ENCODE peak calls at places on chromosomes 1 and 21, in seven cellular contexts. One of them, this sample, is unnamed.

GRCh38 chr1:4086921-4087320 is 186.8 kb upstream of the C1orf174 start:
- DNase-seq in cardiac muscle cell: no peak
- DNase-seq in HEK293T: no peak
- DNase-seq in hypothalamus: no peak
- DNase-seq in kidney tubule cell: no peak
- DNase-seq in KG1: no peak
- DNase-seq in ELR: no peak
- DNase-seq in this sample: no peak

GRCh38 chr1:204103121-204103741 is 30.3 kb downstream of the SOX13 start:
- DNase-seq in HEK293T: no peak
- DNase-seq in cardiac muscle cell: peak; percentile 52
- DNase-seq in KG1: no peak
- DNase-seq in kidney tubule cell: no peak
- DNase-seq in ELR: peak; percentile 58
- DNase-seq in hypothalamus: no peak
- DNase-seq in this sample: no peak

GRCh38 chr1:48552420-48552819 is 80.4 kb upstream of the SPATA6 start:
- DNase-seq in kidney tubule cell: peak; percentile 25
- DNase-seq in hypothalamus: no peak
- DNase-seq in cardiac muscle cell: peak; percentile 6
- DNase-seq in KG1: no peak
- DNase-seq in ELR: no peak
- DNase-seq in HEK293T: peak; percentile 11
- DNase-seq in this sample: peak; percentile 19

GRCh38 chr1:223556414-223557124 is 108.9 kb downstream of the CAPN8 start:
- DNase-seq in hypothalamus: no peak
- DNase-seq in kidney tubule cell: peak; percentile 48
- DNase-seq in cardiac muscle cell: peak; percentile 32
- DNase-seq in HEK293T: peak; percentile 81
- DNase-seq in KG1: no peak
- DNase-seq in ELR: peak; percentile 47
- DNase-seq in this sample: peak; percentile 55

GRCh38 chr1:30283199-30283962 is 440.0 kb downstream of the MATN1 start:
- DNase-seq in HEK293T: no peak
- DNase-seq in cardiac muscle cell: peak; percentile 2
- DNase-seq in KG1: no peak
- DNase-seq in ELR: no peak
- DNase-seq in kidney tubule cell: no peak
- DNase-seq in hypothalamus: no peak
- DNase-seq in this sample: no peak

GRCh38 chr1:9835758-9836631 is 12.2 kb upstream of the CLSTN1 start:
- DNase-seq in HEK293T: no peak
- DNase-seq in hypothalamus: peak; percentile 46
- DNase-seq in ELR: peak; percentile 17
- DNase-seq in kidney tubule cell: peak; percentile 72
- DNase-seq in KG1: no peak
- DNase-seq in cardiac muscle cell: peak; percentile 58
- DNase-seq in this sample: peak; percentile 57

GRCh38 chr1:169694304-169694703 is 17.1 kb downstream of the SELL start:
- DNase-seq in ELR: no peak
- DNase-seq in HEK293T: no peak
- DNase-seq in cardiac muscle cell: no peak
- DNase-seq in KG1: peak; percentile 61
- DNase-seq in hypothalamus: no peak
- DNase-seq in kidney tubule cell: no peak
- DNase-seq in this sample: no peak

GRCh38 chr1:34479731-34480130 is 275.1 kb upstream of the GJB5 start:
- DNase-seq in KG1: no peak
- DNase-seq in hypothalamus: no peak
- DNase-seq in kidney tubule cell: no peak
- DNase-seq in cardiac muscle cell: no peak
- DNase-seq in ELR: no peak
- DNase-seq in HEK293T: no peak
- DNase-seq in this sample: no peak

GRCh38 chr21:45570826-45571601 is 28.8 kb upstream of the SLC19A1 start:
- DNase-seq in KG1: no peak
- DNase-seq in HEK293T: no peak
- DNase-seq in ELR: peak; percentile 68
- DNase-seq in hypothalamus: no peak
- DNase-seq in cardiac muscle cell: no peak
- DNase-seq in kidney tubule cell: no peak
- DNase-seq in this sample: no peak

GRCh38 chr1:209689484-209689883 is 14.3 kb downstream of the G0S2 start:
- DNase-seq in hypothalamus: no peak
- DNase-seq in KG1: no peak
- DNase-seq in HEK293T: no peak
- DNase-seq in cardiac muscle cell: peak; percentile 56
- DNase-seq in kidney tubule cell: peak; percentile 74
- DNase-seq in ELR: peak; percentile 41
- DNase-seq in this sample: peak; percentile 62

GRCh38 chr1:63575340-63575826 is 17.8 kb upstream of the PGM1 start:
- DNase-seq in ELR: peak; percentile 51
- DNase-seq in hypothalamus: no peak
- DNase-seq in KG1: no peak
- DNase-seq in kidney tubule cell: peak; percentile 34
- DNase-seq in HEK293T: no peak
- DNase-seq in cardiac muscle cell: peak; percentile 49
- DNase-seq in this sample: peak; percentile 23

GRCh38 chr1:227192163-227192562 is 126.1 kb downstream of the CDC42BPA start:
- DNase-seq in ELR: peak; percentile 89
- DNase-seq in hypothalamus: peak; percentile 9
- DNase-seq in HEK293T: no peak
- DNase-seq in cardiac muscle cell: peak; percentile 77
- DNase-seq in kidney tubule cell: peak; percentile 86
- DNase-seq in KG1: no peak
- DNase-seq in this sample: peak; percentile 17

GRCh38 chr1:31625561-31626272 is 8.2 kb downstream of the HCRTR1 start:
- DNase-seq in cardiac muscle cell: peak; percentile 28
- DNase-seq in kidney tubule cell: peak; percentile 55
- DNase-seq in KG1: no peak
- DNase-seq in HEK293T: no peak
- DNase-seq in hypothalamus: no peak
- DNase-seq in ELR: peak; percentile 73
- DNase-seq in this sample: no peak

GRCh38 chr1:30001452-30002039 is 721.8 kb downstream of the MATN1 start:
- DNase-seq in hypothalamus: no peak
- DNase-seq in KG1: no peak
- DNase-seq in kidney tubule cell: no peak
- DNase-seq in HEK293T: no peak
- DNase-seq in cardiac muscle cell: no peak
- DNase-seq in ELR: no peak
- DNase-seq in this sample: no peak

GRCh38 chr1:22808186-22808845 is 97.7 kb downstream of the EPHB2 start:
- DNase-seq in cardiac muscle cell: peak; percentile 69
- DNase-seq in hypothalamus: no peak
- DNase-seq in ELR: peak; percentile 83
- DNase-seq in KG1: no peak
- DNase-seq in HEK293T: no peak
- DNase-seq in kidney tubule cell: peak; percentile 29
- DNase-seq in this sample: no peak

GRCh38 chr1:97364086-97364485 is 556.7 kb downstream of the DPYD start:
- DNase-seq in hypothalamus: no peak
- DNase-seq in KG1: no peak
- DNase-seq in ELR: peak; percentile 75
- DNase-seq in kidney tubule cell: peak; percentile 61
- DNase-seq in cardiac muscle cell: peak; percentile 38
- DNase-seq in HEK293T: no peak
- DNase-seq in this sample: no peak

GRCh38 chr1:184945678-184946412 is 28.5 kb downstream of the NIBAN1 start:
- DNase-seq in HEK293T: no peak
- DNase-seq in cardiac muscle cell: peak; percentile 75
- DNase-seq in ELR: no peak
- DNase-seq in kidney tubule cell: no peak
- DNase-seq in KG1: no peak
- DNase-seq in hypothalamus: no peak
- DNase-seq in this sample: no peak

GRCh38 chr1:47991187-47991586 is 6.0 kb downstream of the TRABD2B start:
- DNase-seq in hypothalamus: no peak
- DNase-seq in kidney tubule cell: peak; percentile 45
- DNase-seq in cardiac muscle cell: peak; percentile 17
- DNase-seq in HEK293T: peak; percentile 37
- DNase-seq in KG1: no peak
- DNase-seq in ELR: peak; percentile 17
- DNase-seq in this sample: no peak

GRCh38 chr1:94805912-94806311 is 14.2 kb upstream of the SLC44A3 start:
- DNase-seq in kidney tubule cell: peak; percentile 67
- DNase-seq in hypothalamus: peak; percentile 36
- DNase-seq in cardiac muscle cell: peak; percentile 78
- DNase-seq in HEK293T: peak; percentile 69
- DNase-seq in KG1: peak; percentile 38
- DNase-seq in ELR: peak; percentile 73
- DNase-seq in this sample: peak; percentile 71

GRCh38 chr1:230735447-230735846 is 11.7 kb upstream of the CAPN9 start:
- DNase-seq in cardiac muscle cell: no peak
- DNase-seq in hypothalamus: no peak
- DNase-seq in KG1: no peak
- DNase-seq in HEK293T: no peak
- DNase-seq in ELR: no peak
- DNase-seq in kidney tubule cell: peak; percentile 60
- DNase-seq in this sample: peak; percentile 81

GRCh38 chr1:246954126-246954525 is 22.4 kb upstream of the AHCTF1 start:
- DNase-seq in HEK293T: no peak
- DNase-seq in cardiac muscle cell: no peak
- DNase-seq in ELR: no peak
- DNase-seq in hypothalamus: no peak
- DNase-seq in KG1: no peak
- DNase-seq in kidney tubule cell: no peak
- DNase-seq in this sample: no peak

GRCh38 chr1:115976900-115977480 is 677 bp downstream of the SLC22A15 start:
- DNase-seq in cardiac muscle cell: peak; percentile 9
- DNase-seq in HEK293T: no peak
- DNase-seq in ELR: no peak
- DNase-seq in KG1: no peak
- DNase-seq in kidney tubule cell: no peak
- DNase-seq in hypothalamus: peak; percentile 17
- DNase-seq in this sample: peak; percentile 22

GRCh38 chr1:98854137-98854536 is 150.5 kb downstream of the PLPPR5 start:
- DNase-seq in ELR: no peak
- DNase-seq in cardiac muscle cell: no peak
- DNase-seq in KG1: no peak
- DNase-seq in kidney tubule cell: no peak
- DNase-seq in hypothalamus: no peak
- DNase-seq in HEK293T: no peak
- DNase-seq in this sample: no peak

GRCh38 chr1:36397378-36398230 is at the start of gene LSM10:
- DNase-seq in HEK293T: peak; percentile 95
- DNase-seq in hypothalamus: peak; percentile 94
- DNase-seq in kidney tubule cell: peak; percentile 92
- DNase-seq in KG1: peak; percentile 92
- DNase-seq in cardiac muscle cell: peak; percentile 94
- DNase-seq in ELR: peak; percentile 96
- DNase-seq in this sample: peak; percentile 96

GRCh38 chr21:33419538-33420123 is 16.4 kb downstream of the IFNGR2 start:
- DNase-seq in KG1: no peak
- DNase-seq in cardiac muscle cell: peak; percentile 72
- DNase-seq in kidney tubule cell: peak; percentile 57
- DNase-seq in ELR: peak; percentile 65
- DNase-seq in HEK293T: no peak
- DNase-seq in hypothalamus: no peak
- DNase-seq in this sample: no peak

GRCh38 chr1:91402023-91402422 is 2.6 kb downstream of the HFM1 start:
- DNase-seq in cardiac muscle cell: peak; percentile 40
- DNase-seq in hypothalamus: no peak
- DNase-seq in kidney tubule cell: peak; percentile 37
- DNase-seq in KG1: peak; percentile 6
- DNase-seq in ELR: peak; percentile 44
- DNase-seq in HEK293T: no peak
- DNase-seq in this sample: no peak

GRCh38 chr1:67316918-67317317 is 9.2 kb downstream of the IL12RB2 start:
- DNase-seq in KG1: no peak
- DNase-seq in HEK293T: no peak
- DNase-seq in kidney tubule cell: no peak
- DNase-seq in ELR: no peak
- DNase-seq in cardiac muscle cell: no peak
- DNase-seq in hypothalamus: no peak
- DNase-seq in this sample: no peak